ENCODE peak calls at places on chromosomes 4 and X, in six cellular contexts. One of them, this sample, is unnamed.

GRCh38 chr4:76611611-76612010 is 176.6 kb downstream of the SHROOM3 start:
- DNase-seq in central memory CD4-positive, alpha-beta T cell: no peak
- DNase-seq in nucleus accumbens: no peak
- DNase-seq in ACHN: peak
- DNase-seq in BJ: no peak
- DNase-seq in AG04450: no peak
- DNase-seq in this sample: no peak

GRCh38 chr4:72743078-72743477 is 174.1 kb upstream of the ADAMTS3 start:
- DNase-seq in ACHN: no peak
- DNase-seq in nucleus accumbens: no peak
- DNase-seq in AG04450: no peak
- DNase-seq in central memory CD4-positive, alpha-beta T cell: no peak
- DNase-seq in BJ: no peak
- DNase-seq in this sample: no peak

GRCh38 chr4:1571165-1571908 is 112.8 kb downstream of the FAM53A start:
- DNase-seq in central memory CD4-positive, alpha-beta T cell: no peak
- DNase-seq in nucleus accumbens: no peak
- DNase-seq in BJ: no peak
- DNase-seq in AG04450: no peak
- DNase-seq in ACHN: no peak
- DNase-seq in this sample: no peak

GRCh38 chr4:158750379-158750778 is 18.4 kb upstream of the FNIP2 start:
- DNase-seq in nucleus accumbens: no peak
- DNase-seq in AG04450: peak
- DNase-seq in central memory CD4-positive, alpha-beta T cell: no peak
- DNase-seq in BJ: peak
- DNase-seq in ACHN: no peak
- DNase-seq in this sample: no peak

GRCh38 chr4:10101559-10102192 is 14.9 kb downstream of the WDR1 start:
- DNase-seq in BJ: no peak
- DNase-seq in AG04450: no peak
- DNase-seq in central memory CD4-positive, alpha-beta T cell: no peak
- DNase-seq in nucleus accumbens: no peak
- DNase-seq in ACHN: no peak
- DNase-seq in this sample: no peak

GRCh38 chrX:71542825-71543224 is 9.9 kb downstream of the OGT start:
- DNase-seq in ACHN: no peak
- DNase-seq in central memory CD4-positive, alpha-beta T cell: no peak
- DNase-seq in AG04450: no peak
- DNase-seq in nucleus accumbens: no peak
- DNase-seq in BJ: no peak
- DNase-seq in this sample: no peak

GRCh38 chr4:48187813-48188212 is 53.8 kb upstream of the TXK start:
- DNase-seq in ACHN: no peak
- DNase-seq in nucleus accumbens: no peak
- DNase-seq in AG04450: no peak
- DNase-seq in BJ: no peak
- DNase-seq in central memory CD4-positive, alpha-beta T cell: no peak
- DNase-seq in this sample: no peak

GRCh38 chr4:7747556-7747955 is 192.1 kb downstream of the AFAP1 start:
- DNase-seq in BJ: no peak
- DNase-seq in AG04450: no peak
- DNase-seq in ACHN: no peak
- DNase-seq in central memory CD4-positive, alpha-beta T cell: no peak
- DNase-seq in nucleus accumbens: no peak
- DNase-seq in this sample: no peak

GRCh38 chrX:85379174-85379907 is at the start of gene POF1B:
- DNase-seq in central memory CD4-positive, alpha-beta T cell: peak
- DNase-seq in BJ: no peak
- DNase-seq in ACHN: no peak
- DNase-seq in AG04450: no peak
- DNase-seq in nucleus accumbens: no peak
- DNase-seq in this sample: no peak

GRCh38 chrX:103536071-103536470 is 16.8 kb upstream of the RAB40A start:
- DNase-seq in central memory CD4-positive, alpha-beta T cell: no peak
- DNase-seq in BJ: no peak
- DNase-seq in AG04450: no peak
- DNase-seq in nucleus accumbens: no peak
- DNase-seq in ACHN: no peak
- DNase-seq in this sample: no peak

GRCh38 chrX:2697741-2698294 is 6.7 kb downstream of the CD99 start:
- DNase-seq in nucleus accumbens: no peak
- DNase-seq in AG04450: no peak
- DNase-seq in central memory CD4-positive, alpha-beta T cell: no peak
- DNase-seq in BJ: no peak
- DNase-seq in ACHN: no peak
- DNase-seq in this sample: no peak

GRCh38 chr4:120749445-120750151 is 172.9 kb downstream of the PRDM5 start:
- DNase-seq in central memory CD4-positive, alpha-beta T cell: no peak
- DNase-seq in ACHN: no peak
- DNase-seq in BJ: no peak
- DNase-seq in AG04450: no peak
- DNase-seq in nucleus accumbens: no peak
- DNase-seq in this sample: no peak

GRCh38 chrX:2928127-2928582 is 984 bp downstream of the ARSD start:
- DNase-seq in ACHN: peak
- DNase-seq in BJ: no peak
- DNase-seq in AG04450: no peak
- DNase-seq in central memory CD4-positive, alpha-beta T cell: no peak
- DNase-seq in nucleus accumbens: peak
- DNase-seq in this sample: peak

GRCh38 chr4:90449626-90450025 is 322.4 kb downstream of the CCSER1 start:
- DNase-seq in ACHN: no peak
- DNase-seq in nucleus accumbens: no peak
- DNase-seq in AG04450: no peak
- DNase-seq in BJ: no peak
- DNase-seq in central memory CD4-positive, alpha-beta T cell: no peak
- DNase-seq in this sample: no peak

GRCh38 chrX:66633541-66633940 is 5.3 kb downstream of the EDA2R start:
- DNase-seq in nucleus accumbens: no peak
- DNase-seq in central memory CD4-positive, alpha-beta T cell: no peak
- DNase-seq in AG04450: no peak
- DNase-seq in ACHN: peak
- DNase-seq in BJ: peak
- DNase-seq in this sample: no peak

GRCh38 chr4:57061395-57061794 is 48.8 kb downstream of the IGFBP7 start:
- DNase-seq in BJ: no peak
- DNase-seq in central memory CD4-positive, alpha-beta T cell: no peak
- DNase-seq in AG04450: no peak
- DNase-seq in ACHN: no peak
- DNase-seq in nucleus accumbens: no peak
- DNase-seq in this sample: no peak

GRCh38 chr4:28518781-28519180 is 1658.1 kb downstream of the STIM2 start:
- DNase-seq in ACHN: no peak
- DNase-seq in central memory CD4-positive, alpha-beta T cell: no peak
- DNase-seq in BJ: no peak
- DNase-seq in nucleus accumbens: no peak
- DNase-seq in AG04450: no peak
- DNase-seq in this sample: no peak

GRCh38 chrX:104085919-104086318 is 9.9 kb upstream of the TMSB15C start:
- DNase-seq in BJ: no peak
- DNase-seq in AG04450: no peak
- DNase-seq in ACHN: no peak
- DNase-seq in central memory CD4-positive, alpha-beta T cell: no peak
- DNase-seq in nucleus accumbens: no peak
- DNase-seq in this sample: no peak

GRCh38 chrX:106168107-106168506 is at the start of gene PWWP3B:
- DNase-seq in ACHN: peak
- DNase-seq in nucleus accumbens: no peak
- DNase-seq in AG04450: no peak
- DNase-seq in central memory CD4-positive, alpha-beta T cell: no peak
- DNase-seq in BJ: no peak
- DNase-seq in this sample: no peak

GRCh38 chr4:184745747-184746531 is 12.0 kb upstream of the CENPU start:
- DNase-seq in central memory CD4-positive, alpha-beta T cell: peak
- DNase-seq in AG04450: peak
- DNase-seq in nucleus accumbens: peak
- DNase-seq in BJ: no peak
- DNase-seq in ACHN: peak
- DNase-seq in this sample: peak

GRCh38 chrX:153725039-153725831 is 579 bp downstream of the ABCD1 start:
- DNase-seq in AG04450: no peak
- DNase-seq in central memory CD4-positive, alpha-beta T cell: peak
- DNase-seq in nucleus accumbens: no peak
- DNase-seq in BJ: no peak
- DNase-seq in ACHN: no peak
- DNase-seq in this sample: no peak

GRCh38 chr4:153497091-153497531 is 31.0 kb downstream of the TMEM131L start:
- DNase-seq in ACHN: no peak
- DNase-seq in nucleus accumbens: no peak
- DNase-seq in AG04450: no peak
- DNase-seq in central memory CD4-positive, alpha-beta T cell: peak
- DNase-seq in BJ: no peak
- DNase-seq in this sample: peak

GRCh38 chr4:147863111-147863747 is 131.3 kb downstream of the ARHGAP10 start:
- DNase-seq in AG04450: no peak
- DNase-seq in nucleus accumbens: no peak
- DNase-seq in central memory CD4-positive, alpha-beta T cell: no peak
- DNase-seq in BJ: no peak
- DNase-seq in ACHN: no peak
- DNase-seq in this sample: no peak

GRCh38 chr4:5660185-5660584 is 48.2 kb downstream of the EVC2 start:
- DNase-seq in ACHN: no peak
- DNase-seq in central memory CD4-positive, alpha-beta T cell: no peak
- DNase-seq in AG04450: no peak
- DNase-seq in nucleus accumbens: no peak
- DNase-seq in BJ: no peak
- DNase-seq in this sample: no peak

This sample was measured in HepG2.